ENCODE peak calls at places on chromosomes 4 and X, in ten cellular contexts. M, N, B, J, T, A, U, R, W and Y are unnamed samples.

GRCh38 chr4:6010789-6011188 is 7.4 kb downstream of the C4orf50 start:
- DNase-seq in M (no peak), N (no peak), B (no peak), J (no peak), T (no peak), A (no peak), U (no peak), R (no peak), W (no peak), Y (no peak)

GRCh38 chr4:6576932-6577331 is 1.9 kb downstream of the MAN2B2 start:
- DNase-seq in M (no peak), N (no peak), B (no peak), J (no peak), T (no peak), A (no peak), U (no peak), R (no peak), W (no peak), Y (no peak)

GRCh38 chr4:18057821-18058533 is 36.4 kb upstream of the LCORL start:
- DNase-seq in M (no peak), N (no peak), B (no peak), J (no peak), T (peak), A (no peak), U (peak), R (no peak), W (no peak), Y (peak)

GRCh38 chr4:31918891-31919290 is 1198.7 kb downstream of the PCDH7 start:
- DNase-seq in M (peak), N (no peak), B (peak), J (no peak), T (no peak), A (no peak), U (no peak), R (no peak), W (no peak), Y (no peak)

GRCh38 chr4:30952526-30953219 is 232.5 kb downstream of the PCDH7 start:
- DNase-seq in M (no peak), N (no peak), B (no peak), J (no peak), T (no peak), A (peak), U (no peak), R (no peak), W (no peak), Y (no peak)

GRCh38 chr4:180909279-180909678 is 1333.9 kb upstream of the TENM3 start:
- DNase-seq in M (no peak), N (no peak), B (peak), J (no peak), T (no peak), A (peak), U (no peak), R (peak), W (no peak), Y (no peak)

GRCh38 chrX:128052303-128052702 is at the start of gene ACTRT1:
- DNase-seq in M (no peak), N (no peak), B (no peak), J (no peak), T (no peak), A (no peak), U (no peak), R (no peak), W (no peak), Y (no peak)

GRCh38 chr4:36351082-36351666 is 69.8 kb downstream of the DTHD1 start:
- DNase-seq in M (peak), N (peak), B (peak), J (peak), T (peak), A (peak), U (peak), R (peak), W (peak), Y (peak)

GRCh38 chr4:140251566-140251965 is 97.6 kb upstream of the MAML3 start:
- DNase-seq in M (no peak), N (no peak), B (no peak), J (no peak), T (no peak), A (no peak), U (no peak), R (no peak), W (no peak), Y (no peak)

GRCh38 chr4:181592221-181592745 is 650.9 kb upstream of the TENM3 start:
- DNase-seq in M (no peak), N (no peak), B (no peak), J (no peak), T (no peak), A (no peak), U (no peak), R (no peak), W (no peak), Y (no peak)

GRCh38 chr4:123399638-123400358 is 3.2 kb downstream of the SPRY1 start:
- DNase-seq in M (peak), N (no peak), B (peak), J (no peak), T (no peak), A (no peak), U (no peak), R (peak), W (no peak), Y (no peak)

GRCh38 chr4:83219344-83219990 is 65.1 kb downstream of the COQ2 start:
- DNase-seq in M (no peak), N (peak), B (no peak), J (no peak), T (no peak), A (no peak), U (no peak), R (peak), W (no peak), Y (peak)

GRCh38 chr4:80307183-80307735 is 28.3 kb upstream of the CFAP299 start:
- DNase-seq in M (peak), N (no peak), B (no peak), J (no peak), T (no peak), A (no peak), U (no peak), R (no peak), W (no peak), Y (no peak)

GRCh38 chrX:130083656-130084382 is 26.5 kb downstream of the ELF4 start:
- DNase-seq in M (no peak), N (no peak), B (peak), J (peak), T (peak), A (no peak), U (peak), R (no peak), W (no peak), Y (peak)

GRCh38 chr4:6992728-6993655 is 50.2 kb upstream of the TADA2B start:
- DNase-seq in M (no peak), N (peak), B (no peak), J (no peak), T (no peak), A (no peak), U (no peak), R (no peak), W (no peak), Y (no peak)

GRCh38 chr4:12022409-12022808 is 593.7 kb upstream of the HS3ST1 start:
- DNase-seq in M (no peak), N (no peak), B (no peak), J (no peak), T (no peak), A (no peak), U (no peak), R (no peak), W (no peak), Y (no peak)

GRCh38 chr4:185290656-185291055 is 81.3 kb downstream of the SNX25 start:
- DNase-seq in M (no peak), N (no peak), B (no peak), J (no peak), T (no peak), A (no peak), U (no peak), R (no peak), W (no peak), Y (no peak)

GRCh38 chr4:84916233-84916632 is 50.3 kb downstream of the WDFY3 start:
- DNase-seq in M (no peak), N (no peak), B (no peak), J (no peak), T (no peak), A (no peak), U (no peak), R (no peak), W (no peak), Y (no peak)

GRCh38 chr4:8195431-8195830 is 3.7 kb upstream of the SH3TC1 start:
- DNase-seq in M (no peak), N (no peak), B (no peak), J (no peak), T (no peak), A (no peak), U (no peak), R (no peak), W (no peak), Y (no peak)

GRCh38 chrX:13377537-13377936 is 57.7 kb upstream of the ATXN3L start:
- DNase-seq in M (peak), N (no peak), B (no peak), J (peak), T (no peak), A (no peak), U (no peak), R (peak), W (no peak), Y (no peak)

GRCh38 chr4:42302348-42302747 is 94.9 kb upstream of the SHISA3 start:
- DNase-seq in M (peak), N (no peak), B (peak), J (peak), T (no peak), A (peak), U (no peak), R (peak), W (no peak), Y (no peak)

GRCh38 chr4:125323547-125324100 is 8.9 kb downstream of the FAT4 start:
- DNase-seq in M (peak), N (no peak), B (no peak), J (no peak), T (no peak), A (peak), U (no peak), R (peak), W (no peak), Y (no peak)

GRCh38 chrX:97234471-97235097 is 350.9 kb downstream of the RPA4 start:
- DNase-seq in M (no peak), N (no peak), B (no peak), J (no peak), T (peak), A (no peak), U (peak), R (no peak), W (no peak), Y (peak)

GRCh38 chr4:176548571-176548970 is 228.8 kb downstream of the SPCS3 start:
- DNase-seq in M (no peak), N (no peak), B (no peak), J (no peak), T (no peak), A (peak), U (no peak), R (peak), W (no peak), Y (no peak)

GRCh38 chrX:150761176-150761818 is 68.1 kb downstream of the MTMR1 start:
- DNase-seq in M (no peak), N (no peak), B (no peak), J (no peak), T (no peak), A (no peak), U (peak), R (no peak), W (no peak), Y (no peak)

GRCh38 chrX:139158256-139158655 is 372.3 kb upstream of the F9 start:
- DNase-seq in M (no peak), N (no peak), B (no peak), J (peak), T (no peak), A (no peak), U (no peak), R (no peak), W (no peak), Y (no peak)

GRCh38 chr4:136863756-136864155 is 668.5 kb downstream of the PCDH18 start:
- DNase-seq in M (peak), N (no peak), B (peak), J (no peak), T (no peak), A (peak), U (no peak), R (peak), W (no peak), Y (no peak)

GRCh38 chr4:10677796-10678497 is 6.6 kb downstream of the CLNK start:
- DNase-seq in M (no peak), N (no peak), B (no peak), J (no peak), T (peak), A (no peak), U (no peak), R (peak), W (no peak), Y (peak)

GRCh38 chrX:41718481-41719245 is 5.3 kb upstream of the GPR82 start:
- DNase-seq in M (peak), N (no peak), B (no peak), J (no peak), T (no peak), A (no peak), U (no peak), R (no peak), W (no peak), Y (no peak)

GRCh38 chrX:44651347-44651746 is 108.7 kb upstream of the FUNDC1 start:
- DNase-seq in M (peak), N (no peak), B (no peak), J (peak), T (no peak), A (no peak), U (no peak), R (no peak), W (no peak), Y (no peak)

GRCh38 chrX:65926095-65927019 is 113.5 kb downstream of the VSIG4 start:
- DNase-seq in M (no peak), N (no peak), B (peak), J (peak), T (no peak), A (no peak), U (no peak), R (no peak), W (no peak), Y (no peak)

GRCh38 chr4:100981447-100982204 is 365.7 kb downstream of the PPP3CA start:
- DNase-seq in M (peak), N (no peak), B (peak), J (no peak), T (no peak), A (no peak), U (no peak), R (peak), W (no peak), Y (no peak)

GRCh38 chr4:65968873-65969272 is 298.6 kb upstream of the EPHA5 start:
- DNase-seq in M (peak), N (no peak), B (no peak), J (no peak), T (no peak), A (peak), U (no peak), R (peak), W (no peak), Y (no peak)

GRCh38 chr4:185283723-185284122 is 74.3 kb downstream of the SNX25 start:
- DNase-seq in M (peak), N (no peak), B (no peak), J (no peak), T (no peak), A (no peak), U (no peak), R (peak), W (no peak), Y (no peak)

GRCh38 chr4:149709640-149710039 is 106.0 kb downstream of the IQCM start:
- DNase-seq in M (no peak), N (no peak), B (no peak), J (no peak), T (no peak), A (no peak), U (no peak), R (no peak), W (no peak), Y (no peak)

GRCh38 chr4:37891221-37892159 is 606 bp downstream of the TBC1D1 start:
- DNase-seq in M (no peak), N (no peak), B (peak), J (no peak), T (peak), A (no peak), U (peak), R (peak), W (no peak), Y (peak)

GRCh38 chr4:127506283-127506682 is 126.5 kb upstream of the INTU start:
- DNase-seq in M (no peak), N (no peak), B (peak), J (no peak), T (no peak), A (no peak), U (no peak), R (no peak), W (no peak), Y (no peak)

GRCh38 chr4:56689231-56689630 is 8.1 kb upstream of the HOPX start:
- DNase-seq in M (no peak), N (no peak), B (no peak), J (no peak), T (no peak), A (no peak), U (no peak), R (no peak), W (no peak), Y (no peak)

GRCh38 chr4:52106142-52106541 is 55.0 kb downstream of the SPATA18 start:
- DNase-seq in M (no peak), N (no peak), B (no peak), J (no peak), T (no peak), A (no peak), U (no peak), R (peak), W (no peak), Y (no peak)

DNA sequence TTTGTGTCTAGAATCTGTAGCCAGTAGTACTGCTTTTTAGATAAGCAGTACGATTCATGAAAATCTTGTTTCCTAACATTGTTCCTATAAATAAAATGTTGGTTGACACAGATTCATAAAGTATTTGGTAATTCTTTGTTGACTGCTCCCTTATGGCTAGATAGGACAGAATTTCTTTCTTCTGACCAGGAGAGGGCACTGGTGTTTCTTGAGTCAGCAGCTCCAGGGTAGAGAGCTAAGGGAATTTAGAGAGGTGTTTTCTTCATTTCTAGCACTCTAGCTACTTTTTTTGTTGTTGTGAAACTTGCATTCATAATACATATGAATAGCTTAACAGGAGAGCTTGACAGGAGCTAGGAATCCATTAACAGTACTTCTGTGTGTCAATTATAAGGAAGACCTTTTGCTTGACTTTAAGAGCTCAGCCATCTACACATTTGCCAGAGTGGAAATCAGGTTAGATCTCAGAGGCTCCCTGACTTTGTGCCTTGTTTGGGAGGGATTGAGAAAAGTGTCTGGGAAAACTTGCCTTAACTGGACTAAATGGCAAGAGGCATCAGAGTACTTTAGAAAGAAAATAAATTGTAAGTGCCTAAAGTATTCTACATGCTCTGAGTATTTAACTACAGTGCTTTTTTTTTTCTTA is 756.1 kb downstream of the SH3BGRL start:
- DNase-seq in M (no peak), N (no peak), B (peak), J (peak), T (peak), A (peak), U (peak), R (peak), W (no peak), Y (peak)
- TF ChIP-seq CTCF in M (no peak), N (no peak), B (peak), J (no peak), T (no peak), A (peak), U (peak), R (peak), W (peak), Y (peak)

DNA sequence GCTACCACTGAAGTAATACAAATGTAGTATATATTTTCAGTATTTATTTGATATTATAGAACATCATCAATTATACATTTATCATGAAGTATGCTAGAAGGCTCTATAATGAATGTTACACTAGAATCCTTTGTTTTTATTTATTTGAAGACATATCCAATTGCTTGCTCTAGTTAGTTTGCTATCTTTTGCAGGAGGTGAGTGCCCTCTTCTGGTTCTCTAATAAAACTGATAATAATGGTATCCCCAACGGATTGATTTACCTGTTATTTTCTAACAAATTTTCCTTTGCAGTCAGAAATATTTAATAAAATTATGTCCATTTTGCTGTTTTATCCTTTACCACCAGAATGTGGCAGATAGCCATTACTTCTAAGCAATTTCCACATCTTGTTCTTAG is 274.3 kb upstream of the TACR3 start:
- DNase-seq in M (no peak), N (no peak), B (peak), J (no peak), T (no peak), A (peak), U (peak), R (peak), W (no peak), Y (no peak)
- TF ChIP-seq CTCF in M (no peak), N (no peak), B (no peak), J (no peak), T (no peak), A (peak), U (no peak), R (peak), W (peak), Y (no peak)

GRCh38 chr4:77578145-77578544 is 27.5 kb upstream of the CXCL13 start:
- DNase-seq in M (no peak), N (no peak), B (no peak), J (no peak), T (no peak), A (no peak), U (no peak), R (no peak), W (no peak), Y (no peak)
- TF ChIP-seq CTCF in M (no peak), N (no peak), B (peak), J (peak), T (peak), A (no peak), U (no peak), R (peak), W (peak), Y (no peak)

DNA sequence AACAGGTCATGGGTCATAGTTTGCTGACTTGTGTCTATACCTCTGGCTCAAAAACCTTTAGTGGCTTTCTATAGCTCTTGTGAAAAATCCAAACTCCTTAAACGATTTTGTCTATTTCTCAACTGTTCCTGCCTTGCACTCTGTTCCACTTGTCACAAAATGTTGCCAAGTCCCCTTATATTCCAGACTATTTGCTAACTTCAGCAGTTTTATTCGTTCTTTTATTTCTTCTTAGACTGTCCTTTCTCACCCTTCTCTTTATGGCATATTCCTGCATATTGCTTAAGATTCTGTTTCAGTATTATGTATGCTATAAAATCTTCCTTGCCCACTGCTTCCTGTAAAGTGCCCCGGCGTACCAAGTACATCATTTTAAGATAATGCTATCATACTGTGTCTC is 80.8 kb downstream of the RAB28 start:
- DNase-seq in M (no peak), N (no peak), B (no peak), J (no peak), T (no peak), A (no peak), U (no peak), R (no peak), W (no peak), Y (no peak)
- TF ChIP-seq CTCF in M (no peak), N (no peak), B (no peak), J (no peak), T (no peak), A (no peak), U (no peak), R (no peak), W (no peak), Y (no peak)

GRCh38 chr4:39446842-39447573 is 11.7 kb downstream of the RPL9 start:
- DNase-seq in M (peak), N (peak), B (peak), J (no peak), T (peak), A (no peak), U (peak), R (peak), W (no peak), Y (peak)
- TF ChIP-seq CTCF in M (peak), N (peak), B (no peak), J (no peak), T (peak), A (no peak), U (no peak), R (peak), W (no peak), Y (peak)